ENCODE peak calls at places on chromosome X, in ten cellular contexts. I is heart left ventricle; A is A549; G is LNCaP clone FGC; E is kidney epithelial cell; D is AG10803; T is brain microvascular endothelial cell; K is CD8-positive, alpha-beta T cell; L is heart right ventricle; C is naive thymus-derived CD4-positive, alpha-beta T cell. J is an unnamed sample.

GRCh38 chrX:106619797-106620196 is 8.0 kb downstream of the RADX start:
- DNase-seq in I (no peak), A (peak; percentile 8), G (no peak), E (no peak), D (peak; percentile 7), T (no peak), K (no peak), L (no peak), C (no peak), J (no peak)

GRCh38 chrX:104854790-104855340 is 288.9 kb downstream of the IL1RAPL2 start:
- DNase-seq in I (no peak), A (no peak), G (no peak), E (no peak), D (no peak), T (no peak), K (no peak), L (no peak), C (no peak), J (no peak)

GRCh38 chrX:5730561-5730960 is 498.1 kb downstream of the NLGN4X start:
- DNase-seq in I (no peak), A (no peak), G (no peak), E (no peak), D (peak; percentile 1), T (no peak), K (no peak), L (no peak), C (no peak), J (no peak)

GRCh38 chrX:7073336-7073735 is 74.2 kb upstream of the STS start:
- DNase-seq in I (no peak), A (no peak), G (no peak), E (no peak), D (no peak), T (no peak), K (no peak), L (no peak), C (no peak), J (no peak)

GRCh38 chrX:44155126-44155525 is 181.9 kb upstream of the NDP start:
- DNase-seq in I (no peak), A (no peak), G (no peak), E (no peak), D (no peak), T (no peak), K (no peak), L (no peak), C (no peak), J (no peak)

GRCh38 chrX:108165349-108166111 is 74.0 kb downstream of the ATG4A start:
- DNase-seq in I (no peak), A (peak; percentile 38), G (no peak), E (no peak), D (peak; percentile 29), T (peak; percentile 38), K (no peak), L (no peak), C (no peak), J (no peak)

GRCh38 chrX:70434914-70435586 is 9.6 kb upstream of the DLG3 start:
- DNase-seq in I (peak; percentile 75), A (no peak), G (no peak), E (no peak), D (peak; percentile 16), T (no peak), K (no peak), L (peak; percentile 71), C (no peak), J (no peak)

GRCh38 chrX:40262641-40263560 is 165.1 kb upstream of the BCOR start:
- DNase-seq in I (peak; percentile 47), A (no peak), G (peak; percentile 3), E (peak; percentile 19), D (peak; percentile 72), T (peak; percentile 20), K (no peak), L (no peak), C (no peak), J (peak; percentile 16)

GRCh38 chrX:103467870-103468269 is 51.4 kb downstream of the RAB40A start:
- DNase-seq in I (no peak), A (no peak), G (no peak), E (no peak), D (no peak), T (no peak), K (no peak), L (no peak), C (no peak), J (no peak)

GRCh38 chrX:103467156-103467555 is 52.1 kb downstream of the RAB40A start:
- DNase-seq in I (no peak), A (no peak), G (no peak), E (no peak), D (no peak), T (no peak), K (no peak), L (no peak), C (no peak), J (no peak)

GRCh38 chrX:103464071-103464773 is 55.1 kb downstream of the RAB40A start:
- DNase-seq in I (no peak), A (peak; percentile 49), G (no peak), E (no peak), D (peak; percentile 36), T (peak; percentile 25), K (no peak), L (peak; percentile 4), C (peak; percentile 38), J (no peak)

GRCh38 chrX:103461156-103461555 is 58.1 kb downstream of the RAB40A start:
- DNase-seq in I (no peak), A (no peak), G (no peak), E (no peak), D (peak; percentile 11), T (no peak), K (no peak), L (no peak), C (no peak), J (no peak)

DNA sequence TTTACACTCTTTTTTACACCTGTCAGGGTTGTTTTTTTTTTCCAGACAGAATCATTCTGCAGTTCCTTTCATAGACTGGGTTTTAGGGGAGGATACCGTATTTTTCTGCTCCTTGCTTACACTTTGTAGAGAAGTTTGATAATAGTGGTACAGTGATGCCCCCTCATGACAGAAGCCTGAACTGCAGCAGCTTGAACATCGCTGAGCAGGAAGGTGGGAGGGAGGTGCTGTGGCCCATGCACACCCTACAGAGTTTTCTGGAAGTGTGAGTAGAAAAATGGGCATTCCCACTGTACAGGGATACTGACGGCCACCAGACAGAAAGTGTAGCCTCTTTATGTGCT is 54.5 kb downstream of the RAB40A start:
- DNase-seq in I (peak; percentile 52), A (peak; percentile 35), G (peak; percentile 8), E (no peak), D (peak; percentile 66), T (peak; percentile 78), K (peak; percentile 59), L (peak; percentile 73), C (peak; percentile 79), J (no peak)
- H3K4me3 ChIP-seq in I (peak overlapping the region; percentile 55), A (peak overlapping the region; percentile 41), G (no peak overlapping the region), E (no peak overlapping the region), D (peak overlapping the region; percentile 47), T (peak overlapping the region; percentile 7), K (peak overlapping the region; percentile 43), L (peak overlapping the region; percentile 40), C (peak overlapping the region; percentile 70), J (no peak overlapping the region)

GRCh38 chrX:153763989-153764755 is at the start of gene PLXNB3:
- DNase-seq in I (peak; percentile 81), A (peak; percentile 77), G (peak; percentile 42), E (peak; percentile 21), D (peak; percentile 72), T (peak; percentile 43), K (peak; percentile 45), L (peak; percentile 62), C (peak; percentile 74), J (peak; percentile 4)
- H3K4me3 ChIP-seq in I (peak within 1 kb of the TSS; percentile 21), A (peak within 1 kb of the TSS; percentile 12), G (peak within 1 kb of the TSS; percentile 68), E (peak within 1 kb of the TSS; percentile 32), D (peak within 1 kb of the TSS; percentile 61), T (peak within 1 kb of the TSS; percentile 40), K (no peak within 1 kb of the TSS), L (no peak within 1 kb of the TSS), C (no peak within 1 kb of the TSS), J (peak within 1 kb of the TSS; percentile 33)

DNA sequence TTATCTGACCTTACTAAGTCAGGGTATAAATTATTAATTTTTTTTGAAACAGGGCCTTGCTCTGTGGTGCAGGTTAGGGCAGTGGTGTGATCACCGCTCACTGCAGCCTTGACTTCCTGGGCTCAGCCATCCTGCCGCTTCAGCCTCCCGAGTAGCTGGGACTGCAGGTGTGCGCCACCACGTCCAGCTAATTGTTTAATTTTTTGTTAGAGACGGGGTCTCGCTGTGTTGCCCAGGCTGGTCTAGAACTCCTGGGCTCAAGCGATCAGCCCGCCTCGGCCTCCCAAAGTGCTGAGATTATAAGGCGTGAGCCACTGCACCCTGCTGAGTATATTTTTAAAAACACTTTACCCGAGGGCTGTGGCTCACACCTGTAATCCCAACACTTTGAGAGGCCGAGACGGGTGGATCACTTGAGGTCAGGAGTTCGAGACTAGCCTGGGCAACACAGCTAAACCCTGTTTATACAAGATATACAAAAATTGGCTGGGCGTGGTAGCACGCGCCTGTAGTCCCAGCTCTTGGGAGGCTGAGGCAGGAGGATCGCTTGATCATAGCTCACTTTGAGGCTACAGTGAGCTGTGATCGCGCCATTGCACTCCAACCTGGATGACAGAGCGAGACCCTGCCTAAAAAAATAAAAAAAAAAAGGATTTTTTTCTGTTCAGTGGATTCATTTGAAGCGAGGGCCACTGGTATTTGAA is 721 bp upstream of the TBC1D25 start:
- DNase-seq in I (no peak), A (no peak), G (no peak), E (no peak), D (no peak), T (no peak), K (no peak), L (no peak), C (no peak), J (no peak)
- H3K4me3 ChIP-seq in I (peak overlapping the region; percentile 82), A (peak overlapping the region; percentile 18), G (peak overlapping the region; percentile 61), E (peak overlapping the region; percentile 22), D (peak overlapping the region; percentile 82), T (peak overlapping the region; percentile 15), K (no peak overlapping the region), L (peak overlapping the region; percentile 77), C (no peak overlapping the region), J (peak overlapping the region; percentile 84)

GRCh38 chrX:30307466-30307865 is 1.7 kb downstream of the NR0B1 start:
- DNase-seq in I (no peak), A (no peak), G (no peak), E (no peak), D (no peak), T (no peak), K (no peak), L (no peak), C (no peak), J (no peak)

GRCh38 chrX:30309139-30309571 is at the start of gene NR0B1:
- DNase-seq in I (peak; percentile 29), A (peak; percentile 46), G (no peak), E (no peak), D (peak; percentile 1), T (no peak), K (no peak), L (no peak), C (no peak), J (no peak)

GRCh38 chrX:30304866-30305265 is 4.3 kb downstream of the NR0B1 start:
- DNase-seq in I (no peak), A (no peak), G (no peak), E (no peak), D (no peak), T (no peak), K (no peak), L (no peak), C (no peak), J (no peak)

GRCh38 chrX:30310429-30311206 is 1.4 kb upstream of the NR0B1 start:
- DNase-seq in I (no peak), A (no peak), G (no peak), E (no peak), D (no peak), T (no peak), K (no peak), L (no peak), C (no peak), J (no peak)

DNA sequence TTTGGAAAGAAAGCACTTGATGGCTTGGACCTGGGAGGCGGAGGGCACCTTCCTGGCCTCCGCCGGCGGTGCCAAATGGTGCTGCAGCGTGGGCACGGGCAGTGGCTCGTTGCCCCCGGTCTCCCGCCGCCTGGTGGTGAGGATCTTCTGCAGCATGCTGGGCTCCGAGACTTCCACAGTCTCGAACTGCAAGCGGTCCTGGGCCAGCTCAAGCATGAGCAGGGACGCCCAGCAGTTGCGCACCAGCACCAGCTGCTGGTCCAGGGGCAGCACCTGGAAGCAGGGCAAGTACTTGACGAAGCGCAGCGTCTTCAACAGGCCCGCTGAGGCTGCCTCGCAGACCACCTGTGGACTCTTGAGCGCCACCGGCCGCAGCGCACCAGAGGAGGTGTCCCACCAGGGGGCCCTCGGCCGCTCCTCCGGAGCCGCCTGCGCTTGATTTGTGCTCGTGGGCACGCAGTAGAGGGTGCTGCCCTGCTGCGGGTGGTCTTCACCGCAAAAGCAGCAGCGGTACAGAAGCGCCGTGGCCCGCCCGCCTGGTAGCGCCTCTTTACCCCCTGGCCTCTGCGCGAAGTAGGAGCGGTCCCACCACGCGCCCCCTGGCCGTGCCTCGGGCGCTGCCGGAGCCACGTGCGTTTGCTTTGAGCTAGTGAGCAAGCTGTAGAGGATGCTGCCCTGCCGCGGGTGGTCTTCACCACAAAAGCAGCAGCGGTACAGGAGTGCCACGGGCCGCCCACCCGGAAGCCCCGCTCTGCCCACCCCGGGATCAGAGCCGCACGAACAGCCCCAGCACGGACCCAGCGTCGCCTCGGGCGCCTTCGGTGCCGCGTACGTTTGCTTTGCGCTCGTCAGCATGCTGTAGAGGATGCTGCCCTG is 689 bp downstream of the NR0B1 start:
- DNase-seq in I (no peak), A (peak; percentile 46), G (no peak), E (no peak), D (peak; percentile 2), T (no peak), K (no peak), L (no peak), C (no peak), J (no peak)
- H3K4me3 ChIP-seq in I (peak overlapping the region; percentile 3), A (peak overlapping the region; percentile 83), G (no peak overlapping the region), E (peak overlapping the region; percentile 37), D (peak overlapping the region; percentile 9), T (peak overlapping the region; percentile 41), K (no peak overlapping the region), L (peak overlapping the region; percentile 20), C (no peak overlapping the region), J (peak overlapping the region; percentile 26)

J was measured in BJ.